ENCODE peak calls at places on chromosomes 16 and 17, in six cellular contexts. One of them, this sample, is unnamed.

GRCh38 chr17:2837147-2837561 is 40.9 kb downstream of the RAP1GAP2 start:
- DNase-seq in cardiac muscle cell: no peak
- DNase-seq in left ventricle myocardium inferior: no peak
- DNase-seq in mucosa of descending colon: no peak
- DNase-seq in upper lobe of right lung: no peak
- DNase-seq in heart right ventricle: no peak
- DNase-seq in this sample: no peak

GRCh38 chr17:19753661-19754463 is 5.8 kb upstream of the ALDH3A1 start:
- DNase-seq in cardiac muscle cell: no peak
- DNase-seq in left ventricle myocardium inferior: no peak
- DNase-seq in mucosa of descending colon: peak; percentile 61
- DNase-seq in upper lobe of right lung: peak; percentile 82
- DNase-seq in heart right ventricle: peak; percentile 35
- DNase-seq in this sample: peak; percentile 34

GRCh38 chr16:49695782-49696413 is 160.0 kb downstream of the ZNF423 start:
- DNase-seq in cardiac muscle cell: no peak
- DNase-seq in left ventricle myocardium inferior: no peak
- DNase-seq in mucosa of descending colon: no peak
- DNase-seq in upper lobe of right lung: no peak
- DNase-seq in heart right ventricle: no peak
- DNase-seq in this sample: no peak

GRCh38 chr16:87958632-87959031 is 7.4 kb downstream of the BANP start:
- DNase-seq in cardiac muscle cell: no peak
- DNase-seq in left ventricle myocardium inferior: no peak
- DNase-seq in mucosa of descending colon: no peak
- DNase-seq in upper lobe of right lung: peak; percentile 45
- DNase-seq in heart right ventricle: no peak
- DNase-seq in this sample: no peak

GRCh38 chr16:75433732-75434413 is 570 bp upstream of the CFDP1 start:
- DNase-seq in cardiac muscle cell: peak; percentile 97
- DNase-seq in left ventricle myocardium inferior: no peak
- DNase-seq in mucosa of descending colon: peak; percentile 83
- DNase-seq in upper lobe of right lung: peak; percentile 70
- DNase-seq in heart right ventricle: peak; percentile 80
- DNase-seq in this sample: peak; percentile 90

GRCh38 chr16:72172105-72173034 is at the start of gene PMFBP1:
- DNase-seq in cardiac muscle cell: peak; percentile 87
- DNase-seq in left ventricle myocardium inferior: no peak
- DNase-seq in mucosa of descending colon: peak; percentile 44
- DNase-seq in upper lobe of right lung: no peak
- DNase-seq in heart right ventricle: peak; percentile 34
- DNase-seq in this sample: peak; percentile 21

GRCh38 chr17:50847566-50847965 is 12.2 kb downstream of the WFIKKN2 start:
- DNase-seq in cardiac muscle cell: no peak
- DNase-seq in left ventricle myocardium inferior: no peak
- DNase-seq in mucosa of descending colon: no peak
- DNase-seq in upper lobe of right lung: no peak
- DNase-seq in heart right ventricle: no peak
- DNase-seq in this sample: no peak

GRCh38 chr16:24717411-24717810 is 12.0 kb upstream of the TNRC6A start:
- DNase-seq in cardiac muscle cell: peak; percentile 94
- DNase-seq in left ventricle myocardium inferior: no peak
- DNase-seq in mucosa of descending colon: no peak
- DNase-seq in upper lobe of right lung: no peak
- DNase-seq in heart right ventricle: no peak
- DNase-seq in this sample: no peak

GRCh38 chr17:58756246-58757161 is 850 bp downstream of the PPM1E start:
- DNase-seq in cardiac muscle cell: peak; percentile 14
- DNase-seq in left ventricle myocardium inferior: no peak
- DNase-seq in mucosa of descending colon: no peak
- DNase-seq in upper lobe of right lung: no peak
- DNase-seq in heart right ventricle: no peak
- DNase-seq in this sample: peak; percentile 33

GRCh38 chr17:9148908-9149536 is 127.7 kb downstream of the NTN1 start:
- DNase-seq in cardiac muscle cell: no peak
- DNase-seq in left ventricle myocardium inferior: no peak
- DNase-seq in mucosa of descending colon: peak; percentile 37
- DNase-seq in upper lobe of right lung: no peak
- DNase-seq in heart right ventricle: no peak
- DNase-seq in this sample: no peak

GRCh38 chr17:15436399-15437369 is 30.7 kb downstream of the CDRT4 start:
- DNase-seq in cardiac muscle cell: peak; percentile 87
- DNase-seq in left ventricle myocardium inferior: peak; percentile 76
- DNase-seq in mucosa of descending colon: peak; percentile 75
- DNase-seq in upper lobe of right lung: no peak
- DNase-seq in heart right ventricle: peak; percentile 75
- DNase-seq in this sample: peak; percentile 69

GRCh38 chr17:3695723-3696411 is at the start of gene P2RX5:
- DNase-seq in cardiac muscle cell: peak; percentile 13
- DNase-seq in left ventricle myocardium inferior: no peak
- DNase-seq in mucosa of descending colon: no peak
- DNase-seq in upper lobe of right lung: no peak
- DNase-seq in heart right ventricle: no peak
- DNase-seq in this sample: no peak

GRCh38 chr17:3636908-3637373 is 381 bp downstream of the CTNS start:
- DNase-seq in cardiac muscle cell: no peak
- DNase-seq in left ventricle myocardium inferior: no peak
- DNase-seq in mucosa of descending colon: no peak
- DNase-seq in upper lobe of right lung: no peak
- DNase-seq in heart right ventricle: no peak
- DNase-seq in this sample: peak; percentile 17

GRCh38 chr17:44655983-44656700 is at the start of gene MEIOC:
- DNase-seq in cardiac muscle cell: peak; percentile 22
- DNase-seq in left ventricle myocardium inferior: no peak
- DNase-seq in mucosa of descending colon: no peak
- DNase-seq in upper lobe of right lung: no peak
- DNase-seq in heart right ventricle: no peak
- DNase-seq in this sample: no peak

GRCh38 chr17:8124350-8125195 is 667 bp upstream of the HES7 start:
- DNase-seq in cardiac muscle cell: no peak
- DNase-seq in left ventricle myocardium inferior: no peak
- DNase-seq in mucosa of descending colon: peak; percentile 27
- DNase-seq in upper lobe of right lung: no peak
- DNase-seq in heart right ventricle: no peak
- DNase-seq in this sample: peak; percentile 50

GRCh38 chr16:10787304-10787703 is 31.3 kb downstream of the TVP23A start:
- DNase-seq in cardiac muscle cell: no peak
- DNase-seq in left ventricle myocardium inferior: no peak
- DNase-seq in mucosa of descending colon: no peak
- DNase-seq in upper lobe of right lung: no peak
- DNase-seq in heart right ventricle: no peak
- DNase-seq in this sample: peak; percentile 89

GRCh38 chr16:54281535-54282201 is 4.9 kb downstream of the IRX3 start:
- DNase-seq in cardiac muscle cell: no peak
- DNase-seq in left ventricle myocardium inferior: no peak
- DNase-seq in mucosa of descending colon: no peak
- DNase-seq in upper lobe of right lung: peak; percentile 78
- DNase-seq in heart right ventricle: no peak
- DNase-seq in this sample: no peak

GRCh38 chr17:27241346-27241946 is 52.5 kb upstream of the WSB1 start:
- DNase-seq in cardiac muscle cell: peak; percentile 48
- DNase-seq in left ventricle myocardium inferior: no peak
- DNase-seq in mucosa of descending colon: peak; percentile 37
- DNase-seq in upper lobe of right lung: no peak
- DNase-seq in heart right ventricle: no peak
- DNase-seq in this sample: peak; percentile 77

GRCh38 chr17:7951143-7951792 is 19.3 kb downstream of the CNTROB start:
- DNase-seq in cardiac muscle cell: no peak
- DNase-seq in left ventricle myocardium inferior: no peak
- DNase-seq in mucosa of descending colon: no peak
- DNase-seq in upper lobe of right lung: no peak
- DNase-seq in heart right ventricle: no peak
- DNase-seq in this sample: no peak

GRCh38 chr16:54511181-54511731 is 224.7 kb upstream of the IRX3 start:
- DNase-seq in cardiac muscle cell: peak; percentile 59
- DNase-seq in left ventricle myocardium inferior: no peak
- DNase-seq in mucosa of descending colon: no peak
- DNase-seq in upper lobe of right lung: no peak
- DNase-seq in heart right ventricle: no peak
- DNase-seq in this sample: no peak

GRCh38 chr16:18827890-18828289 is 26.5 kb upstream of the ARL6IP1 start:
- DNase-seq in cardiac muscle cell: no peak
- DNase-seq in left ventricle myocardium inferior: no peak
- DNase-seq in mucosa of descending colon: no peak
- DNase-seq in upper lobe of right lung: no peak
- DNase-seq in heart right ventricle: no peak
- DNase-seq in this sample: no peak

GRCh38 chr17:42153919-42154491 is 784 bp downstream of the RAB5C start:
- DNase-seq in cardiac muscle cell: peak; percentile 41
- DNase-seq in left ventricle myocardium inferior: no peak
- DNase-seq in mucosa of descending colon: no peak
- DNase-seq in upper lobe of right lung: no peak
- DNase-seq in heart right ventricle: no peak
- DNase-seq in this sample: no peak

GRCh38 chr17:79743614-79744013 is 12.9 kb downstream of the ENPP7 start:
- DNase-seq in cardiac muscle cell: no peak
- DNase-seq in left ventricle myocardium inferior: no peak
- DNase-seq in mucosa of descending colon: no peak
- DNase-seq in upper lobe of right lung: no peak
- DNase-seq in heart right ventricle: no peak
- DNase-seq in this sample: no peak

GRCh38 chr17:71423871-71424546 is 696.8 kb upstream of the SOX9 start:
- DNase-seq in cardiac muscle cell: peak; percentile 12
- DNase-seq in left ventricle myocardium inferior: no peak
- DNase-seq in mucosa of descending colon: no peak
- DNase-seq in upper lobe of right lung: no peak
- DNase-seq in heart right ventricle: no peak
- DNase-seq in this sample: no peak

GRCh38 chr16:228151-228855 is 946 bp downstream of the LUC7L start:
- DNase-seq in cardiac muscle cell: no peak
- DNase-seq in left ventricle myocardium inferior: no peak
- DNase-seq in mucosa of descending colon: no peak
- DNase-seq in upper lobe of right lung: no peak
- DNase-seq in heart right ventricle: no peak
- DNase-seq in this sample: no peak

GRCh38 chr16:69859105-69859969 is 91.8 kb upstream of the CLEC18A start:
- DNase-seq in cardiac muscle cell: no peak
- DNase-seq in left ventricle myocardium inferior: peak; percentile 40
- DNase-seq in mucosa of descending colon: peak; percentile 82
- DNase-seq in upper lobe of right lung: no peak
- DNase-seq in heart right ventricle: peak; percentile 58
- DNase-seq in this sample: peak; percentile 66
- TF ChIP-seq CTCF in cardiac muscle cell: no peak
- TF ChIP-seq CTCF in left ventricle myocardium inferior: peak; percentile 51
- TF ChIP-seq CTCF in mucosa of descending colon: no peak
- TF ChIP-seq CTCF in upper lobe of right lung: peak; percentile 15
- TF ChIP-seq CTCF in heart right ventricle: peak; percentile 33
- TF ChIP-seq CTCF in this sample: peak; percentile 52

DNA sequence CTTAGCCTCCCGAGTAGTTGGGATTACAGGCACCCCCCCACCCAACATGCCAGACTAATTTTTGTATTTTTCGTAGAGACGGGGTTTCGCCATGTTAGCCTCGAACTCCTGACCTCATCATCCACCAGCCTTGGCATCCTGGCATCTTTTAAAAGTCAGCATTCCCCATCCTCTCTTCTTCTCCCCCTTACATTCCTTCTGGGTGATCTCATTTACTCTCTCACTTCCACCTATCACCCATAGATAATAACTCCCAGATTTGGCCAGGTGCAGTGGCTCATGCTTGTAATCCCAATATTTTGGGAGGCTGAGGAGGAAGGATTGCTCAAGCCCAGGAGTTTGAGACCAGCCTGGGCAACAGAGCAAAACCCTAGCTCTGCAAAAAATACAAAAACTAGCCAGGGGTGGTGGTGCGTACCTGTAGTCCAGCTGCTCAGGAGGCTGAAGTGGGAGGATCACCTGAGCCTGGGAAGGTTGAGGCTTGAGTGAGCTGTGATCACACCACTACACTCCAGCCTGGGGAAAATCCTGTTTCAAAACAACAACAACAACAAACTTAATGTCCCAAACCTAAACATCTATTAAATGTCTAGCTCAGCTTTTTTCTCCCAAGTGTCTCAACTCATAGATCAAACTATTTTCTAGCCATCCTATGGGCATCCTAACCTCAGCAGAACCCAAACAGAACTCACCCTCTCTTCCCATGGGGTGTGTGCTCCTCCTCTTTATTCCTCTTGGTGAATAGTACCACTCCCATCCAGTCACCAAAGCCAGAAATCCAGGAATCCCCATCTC is 16.1 kb upstream of the SSTR2 start:
- DNase-seq in cardiac muscle cell: no peak
- DNase-seq in left ventricle myocardium inferior: no peak
- DNase-seq in mucosa of descending colon: no peak
- DNase-seq in upper lobe of right lung: no peak
- DNase-seq in heart right ventricle: no peak
- DNase-seq in this sample: no peak
- H3K9me3 ChIP-seq in cardiac muscle cell: no peaks in the 10 kb centered on the region
- H3K9me3 ChIP-seq in left ventricle myocardium inferior: peaks cover 28% of the 10 kb centered on the region
- H3K9me3 ChIP-seq in mucosa of descending colon: peaks cover 9% of the 10 kb centered on the region
- H3K9me3 ChIP-seq in upper lobe of right lung: no peaks in the 10 kb centered on the region
- H3K9me3 ChIP-seq in heart right ventricle: no peaks in the 10 kb centered on the region
- H3K9me3 ChIP-seq in this sample: no peaks in the 10 kb centered on the region

GRCh38 chr17:75834279-75834920 is 9.8 kb downstream of the UNC13D start:
- DNase-seq in cardiac muscle cell: no peak
- DNase-seq in left ventricle myocardium inferior: no peak
- DNase-seq in mucosa of descending colon: no peak
- DNase-seq in upper lobe of right lung: peak; percentile 35
- DNase-seq in heart right ventricle: no peak
- DNase-seq in this sample: no peak

GRCh38 chr17:75830168-75831031 is 13.8 kb downstream of the UNC13D start:
- DNase-seq in cardiac muscle cell: no peak
- DNase-seq in left ventricle myocardium inferior: no peak
- DNase-seq in mucosa of descending colon: peak; percentile 62
- DNase-seq in upper lobe of right lung: no peak
- DNase-seq in heart right ventricle: no peak
- DNase-seq in this sample: peak; percentile 35

GRCh38 chr17:75832164-75832651 is 12.0 kb downstream of the UNC13D start:
- DNase-seq in cardiac muscle cell: peak; percentile 82
- DNase-seq in left ventricle myocardium inferior: no peak
- DNase-seq in mucosa of descending colon: peak; percentile 48
- DNase-seq in upper lobe of right lung: peak; percentile 67
- DNase-seq in heart right ventricle: no peak
- DNase-seq in this sample: no peak

GRCh38 chr17:75831032-75831567 is 13.1 kb downstream of the UNC13D start:
- DNase-seq in cardiac muscle cell: no peak
- DNase-seq in left ventricle myocardium inferior: no peak
- DNase-seq in mucosa of descending colon: no peak
- DNase-seq in upper lobe of right lung: no peak
- DNase-seq in heart right ventricle: no peak
- DNase-seq in this sample: no peak

GRCh38 chr17:75832652-75833400 is 11.4 kb downstream of the UNC13D start:
- DNase-seq in cardiac muscle cell: no peak
- DNase-seq in left ventricle myocardium inferior: no peak
- DNase-seq in mucosa of descending colon: no peak
- DNase-seq in upper lobe of right lung: no peak
- DNase-seq in heart right ventricle: no peak
- DNase-seq in this sample: no peak
- H3K4me3 ChIP-seq in cardiac muscle cell: no peak overlapping the region
- H3K4me3 ChIP-seq in left ventricle myocardium inferior: no peak overlapping the region
- H3K4me3 ChIP-seq in mucosa of descending colon: no peak overlapping the region
- H3K4me3 ChIP-seq in upper lobe of right lung: no peak overlapping the region
- H3K4me3 ChIP-seq in heart right ventricle: no peak overlapping the region
- H3K4me3 ChIP-seq in this sample: no peak overlapping the region

GRCh38 chr16:67345401-67345800 is 18.8 kb downstream of the LRRC36 start:
- DNase-seq in cardiac muscle cell: no peak
- DNase-seq in left ventricle myocardium inferior: no peak
- DNase-seq in mucosa of descending colon: peak; percentile 56
- DNase-seq in upper lobe of right lung: no peak
- DNase-seq in heart right ventricle: no peak
- DNase-seq in this sample: no peak

GRCh38 chr16:67346328-67346727 is 19.7 kb downstream of the LRRC36 start:
- DNase-seq in cardiac muscle cell: no peak
- DNase-seq in left ventricle myocardium inferior: no peak
- DNase-seq in mucosa of descending colon: no peak
- DNase-seq in upper lobe of right lung: no peak
- DNase-seq in heart right ventricle: no peak
- DNase-seq in this sample: no peak

GRCh38 chr16:67349172-67349571 is 22.6 kb downstream of the LRRC36 start:
- DNase-seq in cardiac muscle cell: peak; percentile 37
- DNase-seq in left ventricle myocardium inferior: no peak
- DNase-seq in mucosa of descending colon: no peak
- DNase-seq in upper lobe of right lung: no peak
- DNase-seq in heart right ventricle: no peak
- DNase-seq in this sample: peak; percentile 29
- TF ChIP-seq CTCF in cardiac muscle cell: peak; percentile 40
- TF ChIP-seq CTCF in left ventricle myocardium inferior: peak; percentile 53
- TF ChIP-seq CTCF in mucosa of descending colon: no peak
- TF ChIP-seq CTCF in upper lobe of right lung: peak; percentile 57
- TF ChIP-seq CTCF in heart right ventricle: peak; percentile 38
- TF ChIP-seq CTCF in this sample: peak; percentile 46

This sample was measured in A673.